ENCODE peak calls at places on chromosomes 5 and 9, in five cellular contexts. R, D, P, L and N are unnamed samples.

GRCh38 chr9:87725356-87725899 is 491 bp upstream of the CTSL start:
- DNase-seq in L (no peak), P (no peak), R (no peak), D (peak; percentile 23), N (no peak)

GRCh38 chr9:89839952-89840351 is 235.1 kb downstream of the GADD45G start:
- DNase-seq in R (no peak), P (no peak), D (no peak), L (no peak), N (no peak)

GRCh38 chr5:37552770-37553719 is 173.9 kb downstream of the WDR70 start:
- DNase-seq in D (peak; percentile 90), R (no peak), L (no peak), P (no peak), N (no peak)

GRCh38 chr5:156851880-156852279 is 1.8 kb downstream of the PPP1R2B start:
- DNase-seq in L (no peak), P (no peak), D (no peak), R (no peak), N (no peak)

GRCh38 chr5:154196955-154197652 is 6.6 kb downstream of the GALNT10 start:
- DNase-seq in P (peak; percentile 46), D (peak; percentile 87), L (no peak), R (no peak), N (peak; percentile 59)

GRCh38 chr5:144510845-144511580 is 340.3 kb downstream of the KCTD16 start:
- DNase-seq in D (no peak), P (peak; percentile 4), L (no peak), R (no peak), N (no peak)

GRCh38 chr5:139185589-139185988 is 12.6 kb downstream of the SIL1 start:
- DNase-seq in R (no peak), D (no peak), L (no peak), P (no peak), N (no peak)

GRCh38 chr9:32251539-32251938 is 132.9 kb upstream of the ACO1 start:
- DNase-seq in R (peak; percentile 13), P (peak; percentile 80), L (peak; percentile 24), D (peak; percentile 20), N (peak; percentile 72)

GRCh38 chr9:1009101-1009707 is 32.7 kb downstream of the DMRT3 start:
- DNase-seq in D (peak; percentile 60), L (peak; percentile 51), P (peak; percentile 60), R (no peak), N (peak; percentile 74)

GRCh38 chr9:130446111-130446861 is 1.5 kb downstream of the ASS1 start:
- DNase-seq in L (no peak), P (peak; percentile 38), R (no peak), D (peak; percentile 94), N (peak; percentile 81)

GRCh38 chr9:83281306-83282255 is 218.6 kb upstream of the RASEF start:
- DNase-seq in R (no peak), D (no peak), P (no peak), L (no peak), N (peak; percentile 43)

GRCh38 chr9:38082456-38083287 is 13.6 kb upstream of the SHB start:
- DNase-seq in P (no peak), D (no peak), R (no peak), L (no peak), N (no peak)

GRCh38 chr9:7592321-7593319 is 207.0 kb downstream of the DMAC1 start:
- DNase-seq in L (no peak), D (no peak), R (no peak), P (no peak), N (peak; percentile 6)

GRCh38 chr5:154134499-154134898 is 56.0 kb upstream of the GALNT10 start:
- DNase-seq in R (no peak), D (no peak), P (no peak), L (no peak), N (no peak)

GRCh38 chr9:93890436-93890935 is 64.7 kb downstream of the BARX1 start:
- DNase-seq in D (no peak), L (no peak), P (no peak), R (no peak), N (no peak)

GRCh38 chr9:112380102-112380581 is at the start of gene HSDL2:
- DNase-seq in D (peak; percentile 28), R (no peak), L (no peak), P (no peak), N (no peak)

GRCh38 chr5:177225798-177226197 is 77.7 kb downstream of the RAB24 start:
- DNase-seq in D (no peak), R (no peak), L (no peak), P (no peak), N (no peak)

GRCh38 chr9:92911496-92912475 is 33.9 kb upstream of the ZNF484 start:
- DNase-seq in L (no peak), R (no peak), P (peak; percentile 7), D (peak; percentile 1), N (no peak)

GRCh38 chr9:134227451-134228411 is 63.4 kb upstream of the RNU6ATAC start:
- DNase-seq in R (no peak), P (no peak), D (no peak), L (no peak), N (no peak)

GRCh38 chr5:125597338-125597737 is 825.9 kb upstream of the GRAMD2B start:
- DNase-seq in R (no peak), P (no peak), L (no peak), D (peak; percentile 74), N (no peak)

GRCh38 chr9:133991964-133992779 is at the start of gene VAV2:
- DNase-seq in P (peak; percentile 48), R (no peak), L (peak; percentile 29), D (peak; percentile 45), N (peak; percentile 76)

GRCh38 chr5:81393783-81394718 is at the start of gene ACOT12:
- DNase-seq in L (no peak), D (peak; percentile 20), P (no peak), R (no peak), N (peak; percentile 73)

GRCh38 chr9:74369844-74370243 is 127.3 kb upstream of the RORB start:
- DNase-seq in D (no peak), L (no peak), P (no peak), R (no peak), N (no peak)

GRCh38 chr5:57878301-57878722 is 395.7 kb upstream of the ACTBL2 start:
- DNase-seq in D (no peak), R (no peak), L (no peak), P (no peak), N (no peak)

GRCh38 chr5:143113461-143113860 is 290.0 kb downstream of the NR3C1 start:
- DNase-seq in L (no peak), D (no peak), P (no peak), R (no peak), N (no peak)

DNA sequence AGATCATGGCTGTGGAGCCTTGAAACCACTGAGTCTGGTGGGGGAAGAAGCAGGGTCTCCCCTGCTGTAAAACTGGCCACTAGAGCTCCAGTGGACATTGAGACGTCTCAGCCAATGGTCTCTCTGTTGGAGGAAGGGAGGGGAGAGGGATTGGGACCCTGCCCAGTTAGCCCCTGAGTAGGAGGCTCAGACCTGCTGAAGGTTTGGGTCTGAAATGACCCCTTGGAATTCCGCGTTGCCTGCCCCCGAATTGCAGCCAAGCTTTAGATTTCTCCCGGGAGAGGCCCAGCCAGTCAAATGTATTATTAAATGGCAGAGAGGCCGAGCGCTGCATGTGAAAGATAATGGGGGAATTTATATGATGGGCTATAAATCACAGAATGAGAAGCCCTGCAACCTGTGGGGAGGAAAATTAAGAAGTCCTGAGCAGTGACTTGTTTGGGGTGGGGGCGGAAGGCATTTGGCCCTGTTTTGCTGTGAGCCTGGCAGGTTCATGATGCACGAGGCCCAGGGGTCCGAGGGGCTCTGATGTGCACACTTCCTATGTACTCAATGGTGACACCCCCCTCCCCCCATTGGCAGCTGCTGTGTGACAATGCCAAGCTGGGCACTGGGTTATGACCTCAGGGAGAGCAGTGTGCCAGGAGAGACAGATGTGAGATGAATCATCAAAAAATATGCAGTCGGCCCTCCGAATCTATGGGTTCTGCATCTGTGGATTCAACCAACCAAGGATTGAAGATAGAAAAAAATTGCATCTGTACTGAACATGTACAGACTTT is 13.8 kb upstream of the DAB2IP start:
- DNase-seq in P (no peak), R (no peak), L (no peak), D (peak; percentile 50), N (peak; percentile 66)
- TF ChIP-seq RAD21 in P (no peak), R (no peak), L (no peak), D (no peak), N (no peak)

GRCh38 chr5:145568581-145568980 is 266.6 kb downstream of the PRELID2 start:
- DNase-seq in P (no peak), L (no peak), R (no peak), D (peak; percentile 66), N (no peak)

GRCh38 chr5:145557345-145557744 is 277.8 kb downstream of the PRELID2 start:
- DNase-seq in R (no peak), L (no peak), P (no peak), D (no peak), N (peak; percentile 2)

DNA sequence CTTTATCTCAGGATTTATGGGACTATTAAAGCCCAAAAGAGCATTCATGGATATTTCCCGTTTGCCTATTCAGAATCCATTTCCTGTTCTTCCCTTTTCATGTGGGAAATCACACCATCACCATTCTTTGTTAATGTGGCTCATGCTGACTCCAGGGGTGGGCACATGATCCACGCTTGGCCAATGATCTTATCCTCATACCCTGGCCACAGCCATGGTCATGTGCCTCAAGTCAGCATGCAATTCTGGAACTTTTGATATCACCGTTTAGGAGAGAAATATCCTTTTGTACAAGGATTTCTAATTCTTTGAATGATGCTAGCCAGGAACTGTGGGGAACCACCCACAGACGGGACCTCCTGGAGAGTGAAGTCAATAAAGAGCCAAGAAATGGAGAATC is 272.2 kb downstream of the PRELID2 start:
- DNase-seq in D (no peak), R (no peak), P (no peak), L (no peak), N (no peak)
- H3K9ac ChIP-seq in D (no peak overlapping the region), R (no peak overlapping the region), P (no peak overlapping the region), L (no peak overlapping the region), N (no peak overlapping the region)

GRCh38 chr9:19479874-19480273 is 71.1 kb downstream of the ACER2 start:
- DNase-seq in L (no peak), P (no peak), R (no peak), D (no peak), N (no peak)

GRCh38 chr9:19484699-19485098 is 75.9 kb downstream of the ACER2 start:
- DNase-seq in R (no peak), D (no peak), P (no peak), L (no peak), N (no peak)

GRCh38 chr9:19480345-19480744 is 71.5 kb downstream of the ACER2 start:
- DNase-seq in L (no peak), R (no peak), P (no peak), D (no peak), N (no peak)

GRCh38 chr9:19481471-19481870 is 72.7 kb downstream of the ACER2 start:
- DNase-seq in P (no peak), R (no peak), D (no peak), L (no peak), N (no peak)

GRCh38 chr9:19481971-19482404 is 73.2 kb downstream of the ACER2 start:
- DNase-seq in D (no peak), R (no peak), L (no peak), P (no peak), N (no peak)
- TF ChIP-seq RAD21 in D (no peak), R (no peak), L (no peak), P (no peak), N (no peak)

GRCh38 chr9:77177143-77177893 is at the start of gene VPS13A:
- DNase-seq in D (peak; percentile 91), R (peak; percentile 69), L (peak; percentile 88), P (peak; percentile 84), N (peak; percentile 95)

GRCh38 chr9:77177894-77178794 is 810 bp downstream of the VPS13A start:
- DNase-seq in R (no peak), L (no peak), P (peak; percentile 9), D (peak; percentile 31), N (peak; percentile 61)

GRCh38 chr9:77175152-77175551 is 2.2 kb upstream of the VPS13A start:
- DNase-seq in R (no peak), P (no peak), D (no peak), L (no peak), N (no peak)

GRCh38 chr9:77176106-77176505 is 1.2 kb upstream of the VPS13A start:
- DNase-seq in R (no peak), L (no peak), D (no peak), P (no peak), N (no peak)

GRCh38 chr9:77176686-77177142 is 620 bp upstream of the VPS13A start:
- DNase-seq in P (no peak), D (no peak), R (no peak), L (no peak), N (no peak)
- H3K9ac ChIP-seq in P (peak overlapping the region; percentile 23), D (peak overlapping the region; percentile 21), R (no peak overlapping the region), L (peak overlapping the region; percentile 81), N (peak overlapping the region; percentile 78)